ENCODE peak calls at places on chromosome 17, in nine cellular contexts. Y is T-cell, Q is skeletal muscle cell, Z is small intestine, R is H54, F is KG1, B is cardiac muscle cell, J is RWPE1, A is cardiac fibroblast. D is an unnamed sample.

GRCh38 chr17:9244066-9245052 is 223.0 kb downstream of the NTN1 start:
- DNase-seq in Y (no peak), Q (no peak), Z (no peak), R (no peak), F (no peak), B (peak), J (no peak), A (peak), D (no peak)

GRCh38 chr17:36936455-36936934 is 780 bp upstream of the LHX1 start:
- DNase-seq in Y (no peak), Q (no peak), Z (no peak), R (peak), F (no peak), B (no peak), J (no peak), A (no peak), D (no peak)

GRCh38 chr17:77946900-77947643 is 11.4 kb upstream of the TNRC6C start:
- DNase-seq in Y (no peak), Q (no peak), Z (no peak), R (no peak), F (no peak), B (no peak), J (no peak), A (no peak), D (no peak)

GRCh38 chr17:1649844-1650409 is at the start of gene RILP:
- DNase-seq in Y (no peak), Q (no peak), Z (peak), R (peak), F (no peak), B (peak), J (peak), A (peak), D (no peak)

GRCh38 chr17:36205637-36206458 is 5.0 kb upstream of the CCL4L2 start:
- DNase-seq in Y (no peak), Q (no peak), Z (no peak), R (no peak), F (no peak), B (no peak), J (no peak), A (no peak), D (no peak)

GRCh38 chr17:77961741-77962140 is 3.2 kb downstream of the TNRC6C start:
- DNase-seq in Y (no peak), Q (no peak), Z (no peak), R (no peak), F (no peak), B (peak), J (no peak), A (no peak), D (no peak)

GRCh38 chr17:70313450-70313849 is 144.1 kb downstream of the KCNJ2 start:
- DNase-seq in Y (no peak), Q (no peak), Z (no peak), R (no peak), F (no peak), B (peak), J (no peak), A (peak), D (no peak)

GRCh38 chr17:774320-774584 is 7.8 kb downstream of the GLOD4 start:
- DNase-seq in Y (no peak), Q (no peak), Z (no peak), R (no peak), F (no peak), B (no peak), J (no peak), A (no peak), D (no peak)

GRCh38 chr17:50872710-50873424 is 6.7 kb upstream of the TOB1 start:
- DNase-seq in Y (peak), Q (no peak), Z (no peak), R (no peak), F (no peak), B (peak), J (no peak), A (peak), D (no peak)

GRCh38 chr17:82691714-82692113 is 6.8 kb downstream of the RAB40B start:
- DNase-seq in Y (no peak), Q (no peak), Z (no peak), R (no peak), F (no peak), B (no peak), J (no peak), A (no peak), D (no peak)

GRCh38 chr17:47239663-47240374 is 13.8 kb upstream of the ITGB3 start:
- DNase-seq in Y (no peak), Q (peak), Z (peak), R (peak), F (peak), B (peak), J (peak), A (peak), D (peak)

GRCh38 chr17:801660-802059 is 19.5 kb downstream of the MRM3 start:
- DNase-seq in Y (no peak), Q (no peak), Z (no peak), R (no peak), F (no peak), B (peak), J (no peak), A (no peak), D (no peak)

GRCh38 chr17:65638221-65638940 is 76.9 kb upstream of the AXIN2 start:
- DNase-seq in Y (no peak), Q (no peak), Z (peak), R (no peak), F (no peak), B (peak), J (no peak), A (peak), D (no peak)

GRCh38 chr17:61294777-61295176 is 104.9 kb upstream of the TBX2 start:
- DNase-seq in Y (no peak), Q (no peak), Z (no peak), R (peak), F (no peak), B (peak), J (no peak), A (peak), D (no peak)

GRCh38 chr17:31224366-31224765 is 72.7 kb downstream of the OMG start:
- DNase-seq in Y (no peak), Q (no peak), Z (peak), R (no peak), F (no peak), B (no peak), J (no peak), A (no peak), D (no peak)

GRCh38 chr17:51807460-51807859 is 351.1 kb downstream of the CA10 start:
- DNase-seq in Y (no peak), Q (no peak), Z (no peak), R (no peak), F (no peak), B (no peak), J (no peak), A (no peak), D (no peak)

GRCh38 chr17:79850571-79851460 is 11.6 kb upstream of the CBX4 start:
- DNase-seq in Y (no peak), Q (no peak), Z (no peak), R (peak), F (no peak), B (peak), J (peak), A (peak), D (no peak)

GRCh38 chr17:38663125-38663751 is 11.5 kb downstream of the EPOP start:
- DNase-seq in Y (no peak), Q (no peak), Z (peak), R (peak), F (no peak), B (peak), J (peak), A (peak), D (peak)

GRCh38 chr17:157901-158300 is 20.5 kb downstream of the SCGB1C2 start:
- DNase-seq in Y (no peak), Q (no peak), Z (no peak), R (no peak), F (no peak), B (no peak), J (no peak), A (no peak), D (no peak)

GRCh38 chr17:1746975-1747543 is 4.4 kb downstream of the SERPINF2 start:
- DNase-seq in Y (no peak), Q (no peak), Z (peak), R (no peak), F (no peak), B (peak), J (peak), A (no peak), D (no peak)

GRCh38 chr17:81189016-81189415 is 23.0 kb upstream of the AATK start:
- DNase-seq in Y (no peak), Q (no peak), Z (no peak), R (no peak), F (no peak), B (no peak), J (no peak), A (no peak), D (no peak)

GRCh38 chr17:47999612-48000011 is 28.7 kb downstream of the CDK5RAP3 start:
- DNase-seq in Y (no peak), Q (peak), Z (peak), R (peak), F (no peak), B (no peak), J (peak), A (peak), D (no peak)

GRCh38 chr17:79811036-79811887 is 14.4 kb upstream of the CBX8 start:
- DNase-seq in Y (no peak), Q (no peak), Z (no peak), R (peak), F (no peak), B (no peak), J (no peak), A (no peak), D (peak)

D was measured in OCI-LY7.